ENCODE peak calls at places on chromosomes 4 and X, in ten cellular contexts. K is SK-N-SH, B is transverse colon, G is HCT116, S is HepG2, U is Panc1, V is GM23338, P is breast epithelium, O is endothelial cell of umbilical vein, M is prostate gland. I is an unnamed sample.

GRCh38 chr4:152415980-152416379 is 119.9 kb downstream of the FBXW7 start:
- DNase-seq in K (no peak), U (no peak), G (no peak), B (no peak), M (no peak), O (no peak), S (peak), P (no peak), V (no peak), I (no peak)

GRCh38 chr4:186040316-186040715 is 28.6 kb upstream of the TLR3 start:
- DNase-seq in U (no peak), B (no peak), M (no peak), K (no peak), P (no peak), S (no peak), V (no peak), O (no peak), G (no peak), I (no peak)

GRCh38 chr4:145882594-145882993 is 56.0 kb downstream of the ZNF827 start:
- DNase-seq in S (no peak), B (no peak), M (no peak), O (no peak), P (no peak), G (no peak), V (no peak), K (no peak), U (no peak), I (no peak)

GRCh38 chr4:169132561-169133305 is 122.7 kb upstream of the CBR4 start:
- DNase-seq in M (no peak), G (no peak), S (no peak), U (no peak), B (no peak), P (no peak), K (no peak), V (no peak), O (no peak), I (no peak)

GRCh38 chr4:148044889-148045352 is 313.0 kb downstream of the ARHGAP10 start:
- DNase-seq in U (no peak), G (no peak), S (peak), V (no peak), K (peak), O (peak), M (no peak), B (no peak), P (no peak), I (no peak)

GRCh38 chr4:71697031-71697430 is 86.8 kb downstream of the GC start:
- DNase-seq in U (no peak), P (no peak), S (no peak), B (no peak), M (no peak), K (no peak), V (no peak), O (no peak), G (no peak), I (no peak)

GRCh38 chr4:21765810-21766407 is 182.7 kb downstream of the KCNIP4 start:
- DNase-seq in O (peak), G (peak), S (peak), M (peak), V (peak), U (peak), B (peak), K (peak), P (no peak), I (peak)

GRCh38 chrX:47191806-47192401 is 1.7 kb upstream of the UBA1 start:
- DNase-seq in P (no peak), U (no peak), K (no peak), S (no peak), O (no peak), G (no peak), B (no peak), M (no peak), V (no peak), I (no peak)

DNA sequence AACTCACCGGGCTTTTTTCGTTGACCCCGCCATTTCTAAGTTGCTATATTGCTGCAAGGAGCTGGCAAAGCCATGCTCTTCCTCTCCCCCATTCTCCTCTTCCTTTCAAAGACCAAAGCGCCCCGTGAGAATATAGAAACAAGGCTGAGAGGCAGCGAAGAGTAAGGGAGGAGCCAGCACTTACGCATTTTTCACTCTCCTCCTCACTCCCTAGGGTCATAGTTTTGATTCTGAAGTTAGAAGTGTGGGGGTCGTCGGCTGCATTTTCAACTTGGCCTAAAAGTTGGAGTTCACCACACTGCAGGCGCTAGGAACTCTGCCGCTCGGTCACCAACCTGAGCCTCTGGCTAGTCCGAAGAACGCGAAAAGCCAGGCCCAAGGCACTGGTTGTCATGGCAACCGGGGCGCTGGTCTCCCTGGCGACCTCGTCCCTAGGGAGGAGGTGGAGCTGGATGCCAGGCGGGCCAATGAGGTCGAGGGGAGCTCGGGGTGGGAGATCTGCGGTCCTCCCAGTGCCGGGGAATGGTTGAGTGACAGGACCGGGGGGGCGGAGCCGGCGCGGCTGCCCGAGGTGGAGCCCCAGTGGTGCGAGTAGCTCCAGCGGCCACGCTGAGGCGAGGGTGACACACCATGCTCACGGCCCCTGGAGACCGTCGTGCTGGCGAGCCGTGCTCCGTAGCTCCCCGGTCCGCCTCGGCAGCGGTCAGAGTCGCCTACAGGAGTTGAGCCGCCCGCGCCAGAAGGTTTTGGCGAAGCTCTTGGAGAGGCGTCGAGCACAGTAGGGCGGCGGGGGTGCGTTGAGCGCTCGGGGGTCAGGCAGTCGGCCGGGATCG is at the start of gene PTPN13:
- DNase-seq in B (peak), M (peak), U (no peak), S (peak), V (peak), O (peak), P (peak), K (peak), G (peak), I (peak)
- TF ChIP-seq POLR2AphosphoS5 in B (peak), M (peak), U (peak), S (no peak), V (peak), O (no peak), P (peak), K (peak), G (peak), I (peak)

GRCh38 chrX:70422886-70423336 is at the start of gene GDPD2:
- DNase-seq in O (no peak), S (peak), M (no peak), G (no peak), B (peak), P (no peak), K (peak), U (no peak), V (peak), I (peak)
- TF ChIP-seq POLR2AphosphoS5 in O (no peak), S (no peak), M (no peak), G (no peak), B (no peak), P (no peak), K (no peak), U (no peak), V (peak), I (no peak)

DNA sequence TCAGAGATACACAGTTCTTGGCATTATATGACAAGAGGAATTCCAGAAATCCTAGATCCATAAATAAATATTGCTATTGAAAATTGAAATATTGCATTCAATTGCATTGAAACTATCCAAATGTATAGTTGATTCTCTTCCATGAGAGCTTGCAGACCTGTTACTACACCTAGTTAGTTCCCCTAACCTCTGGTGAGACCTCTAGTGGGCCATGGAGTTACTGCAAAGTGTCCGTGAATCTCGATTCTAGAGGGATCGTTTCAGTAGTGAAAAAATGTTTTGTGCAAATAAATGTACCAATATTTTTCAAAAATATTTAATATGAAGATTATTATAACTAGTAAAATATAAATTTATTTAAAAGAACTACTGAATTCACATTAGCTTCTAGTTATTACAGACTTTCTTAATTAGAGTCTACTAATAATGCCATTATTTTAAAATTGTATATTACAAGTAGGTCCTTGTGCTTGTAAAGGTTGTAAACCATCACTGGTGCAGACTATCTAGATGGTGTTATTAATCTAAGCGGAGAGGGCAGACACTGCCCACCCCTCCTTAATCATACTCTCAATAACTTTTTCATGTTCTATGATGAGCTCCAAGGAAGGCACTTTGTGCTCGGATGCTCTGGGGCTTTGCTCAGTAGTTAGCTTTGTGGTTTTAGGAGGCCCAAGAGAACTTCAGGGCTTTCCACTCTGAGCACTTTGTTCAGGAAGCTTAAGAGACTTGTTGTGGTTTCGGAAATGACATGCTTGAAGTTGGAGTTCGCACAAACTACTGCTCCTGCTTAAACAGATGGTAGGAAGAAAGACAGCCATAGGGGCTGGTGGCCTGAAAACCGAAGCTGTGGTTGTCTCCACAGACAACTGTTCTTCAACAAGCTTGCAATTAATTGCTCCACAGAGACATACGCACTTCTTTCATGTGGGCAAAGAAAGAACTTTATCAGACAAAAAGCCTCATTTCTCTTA is 42.8 kb downstream of the IL21 start:
- DNase-seq in M (peak), O (peak), G (peak), U (no peak), P (no peak), B (peak), V (peak), S (peak), K (peak), I (peak)
- TF ChIP-seq POLR2AphosphoS5 in M (no peak), O (no peak), G (no peak), U (no peak), P (no peak), B (no peak), V (no peak), S (no peak), K (no peak), I (no peak)

GRCh38 chrX:123190096-123190495 is 6.0 kb downstream of the GRIA3 start:
- DNase-seq in V (peak), U (no peak), B (no peak), G (no peak), O (no peak), K (no peak), P (no peak), S (no peak), M (no peak), I (no peak)
- TF ChIP-seq POLR2AphosphoS5 in V (no peak), U (no peak), B (no peak), G (no peak), O (no peak), K (no peak), P (no peak), S (no peak), M (no peak), I (no peak)

I was measured in stomach.